ENCODE peak calls at places on chromosomes 1 and 21, in five cellular contexts. G, X, Z, H and K are unnamed samples.

GRCh38 chr1:172827301-172827700 is 168.4 kb downstream of the FASLG start:
- DNase-seq in G (no peak), X (no peak), Z (no peak), H (no peak), K (no peak)

GRCh38 chr1:9917901-9918300 is 7.8 kb upstream of the CTNNBIP1 start:
- DNase-seq in G (no peak), X (no peak), Z (no peak), H (no peak), K (no peak)

GRCh38 chr1:155989992-155990325 is 11.6 kb upstream of the ARHGEF2 start:
- DNase-seq in G (no peak), X (no peak), Z (no peak), H (no peak), K (no peak)

GRCh38 chr21:38297193-38297592 is 40.4 kb downstream of the KCNJ15 start:
- DNase-seq in G (no peak), X (peak), Z (no peak), H (peak), K (no peak)

GRCh38 chr1:119871881-119872280 is 24.4 kb downstream of the ADAM30 start:
- DNase-seq in G (no peak), X (peak), Z (peak), H (no peak), K (no peak)

GRCh38 chr1:202349263-202349928 is 897 bp downstream of the PPP1R12B start:
- DNase-seq in G (peak), X (peak), Z (peak), H (peak), K (peak)

GRCh38 chr1:184840596-184840995 is 85.9 kb upstream of the EDEM3 start:
- DNase-seq in G (no peak), X (no peak), Z (no peak), H (no peak), K (no peak)

GRCh38 chr1:207948536-207949250 is 37.8 kb upstream of the CD34 start:
- DNase-seq in G (no peak), X (peak), Z (no peak), H (no peak), K (no peak)

GRCh38 chr1:37034301-37035013 is at the start of gene GRIK3:
- DNase-seq in G (no peak), X (peak), Z (no peak), H (peak), K (peak)

GRCh38 chr1:62241357-62242131 is 46.9 kb downstream of the L1TD1 start:
- DNase-seq in G (no peak), X (no peak), Z (peak), H (no peak), K (no peak)

GRCh38 chr1:78277253-78277652 is 213.5 kb upstream of the PTGFR start:
- DNase-seq in G (peak), X (peak), Z (peak), H (no peak), K (no peak)

GRCh38 chr1:163046071-163046470 is 23.1 kb upstream of the RGS4 start:
- DNase-seq in G (no peak), X (peak), Z (peak), H (no peak), K (no peak)

GRCh38 chr21:30256100-30256499 is 26.6 kb downstream of the KRTAP24-1 start:
- DNase-seq in G (no peak), X (no peak), Z (peak), H (no peak), K (no peak)

GRCh38 chr1:223748405-223748772 is 36.0 kb downstream of the CAPN2 start:
- DNase-seq in G (no peak), X (peak), Z (peak), H (peak), K (no peak)

GRCh38 chr1:187641463-187641862 is 812.7 kb downstream of the PLA2G4A start:
- DNase-seq in G (no peak), X (no peak), Z (no peak), H (peak), K (no peak)

GRCh38 chr21:45482899-45483821 is 59.1 kb downstream of the SLC19A1 start:
- DNase-seq in G (no peak), X (no peak), Z (no peak), H (no peak), K (no peak)

GRCh38 chr21:43958364-43959158 is 53.5 kb upstream of the TRAPPC10 start:
- DNase-seq in G (no peak), X (no peak), Z (no peak), H (no peak), K (no peak)

GRCh38 chr21:31909153-31909771 is 36.4 kb downstream of the HUNK start:
- DNase-seq in G (no peak), X (peak), Z (no peak), H (peak), K (no peak)

GRCh38 chr1:157652859-157653493 is 47.6 kb downstream of the FCRL3 start:
- DNase-seq in G (peak), X (no peak), Z (no peak), H (no peak), K (peak)

GRCh38 chr21:39837861-39838359 is 29.3 kb upstream of the PCP4 start:
- DNase-seq in G (no peak), X (no peak), Z (no peak), H (peak), K (no peak)

GRCh38 chr21:26443291-26443690 is 129.8 kb downstream of the CYYR1 start:
- DNase-seq in G (no peak), X (no peak), Z (peak), H (no peak), K (no peak)

GRCh38 chr21:26443867-26444266 is 129.2 kb downstream of the CYYR1 start:
- DNase-seq in G (no peak), X (peak), Z (peak), H (no peak), K (no peak)

GRCh38 chr21:26445440-26445839 is 127.6 kb downstream of the CYYR1 start:
- DNase-seq in G (no peak), X (peak), Z (no peak), H (no peak), K (no peak)

GRCh38 chr21:26447932-26448331 is 125.2 kb downstream of the CYYR1 start:
- DNase-seq in G (no peak), X (no peak), Z (no peak), H (no peak), K (no peak)

DNA sequence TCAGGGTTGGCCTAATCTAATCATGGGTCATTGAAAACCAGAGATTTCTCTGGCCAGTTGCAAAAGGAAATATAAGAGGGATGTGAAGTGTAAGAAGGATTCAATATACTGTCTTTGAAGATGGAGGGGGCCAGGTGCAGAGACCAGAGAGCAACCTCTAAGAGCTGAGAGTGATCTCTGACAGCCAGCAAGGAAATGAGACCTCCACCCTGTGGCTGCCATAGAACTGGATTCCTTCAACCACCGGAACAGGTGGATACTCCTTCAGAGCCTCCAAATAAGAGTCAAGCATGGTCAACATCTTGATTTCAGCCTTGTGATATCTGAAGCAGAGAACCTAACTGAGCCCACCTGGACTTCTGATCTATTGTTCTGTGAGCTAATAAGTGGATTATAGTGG is 128.4 kb downstream of the CYYR1 start:
- DNase-seq in G (no peak), X (no peak), Z (no peak), H (no peak), K (no peak)
- TF ChIP-seq EZH2phosphoT487 in G (no peak), X (no peak), Z (no peak), H (no peak), K (no peak)

GRCh38 chr1:217090073-217090911 is 367.1 kb upstream of the ESRRG start:
- DNase-seq in G (peak), X (no peak), Z (peak), H (no peak), K (no peak)

GRCh38 chr1:217091601-217092000 is 368.4 kb upstream of the ESRRG start:
- DNase-seq in G (no peak), X (no peak), Z (no peak), H (no peak), K (no peak)

GRCh38 chr1:217087981-217088380 is 364.8 kb upstream of the ESRRG start:
- DNase-seq in G (no peak), X (no peak), Z (no peak), H (no peak), K (no peak)

GRCh38 chr1:217088521-217089221 is 365.4 kb upstream of the ESRRG start:
- DNase-seq in G (no peak), X (no peak), Z (no peak), H (no peak), K (no peak)

DNA sequence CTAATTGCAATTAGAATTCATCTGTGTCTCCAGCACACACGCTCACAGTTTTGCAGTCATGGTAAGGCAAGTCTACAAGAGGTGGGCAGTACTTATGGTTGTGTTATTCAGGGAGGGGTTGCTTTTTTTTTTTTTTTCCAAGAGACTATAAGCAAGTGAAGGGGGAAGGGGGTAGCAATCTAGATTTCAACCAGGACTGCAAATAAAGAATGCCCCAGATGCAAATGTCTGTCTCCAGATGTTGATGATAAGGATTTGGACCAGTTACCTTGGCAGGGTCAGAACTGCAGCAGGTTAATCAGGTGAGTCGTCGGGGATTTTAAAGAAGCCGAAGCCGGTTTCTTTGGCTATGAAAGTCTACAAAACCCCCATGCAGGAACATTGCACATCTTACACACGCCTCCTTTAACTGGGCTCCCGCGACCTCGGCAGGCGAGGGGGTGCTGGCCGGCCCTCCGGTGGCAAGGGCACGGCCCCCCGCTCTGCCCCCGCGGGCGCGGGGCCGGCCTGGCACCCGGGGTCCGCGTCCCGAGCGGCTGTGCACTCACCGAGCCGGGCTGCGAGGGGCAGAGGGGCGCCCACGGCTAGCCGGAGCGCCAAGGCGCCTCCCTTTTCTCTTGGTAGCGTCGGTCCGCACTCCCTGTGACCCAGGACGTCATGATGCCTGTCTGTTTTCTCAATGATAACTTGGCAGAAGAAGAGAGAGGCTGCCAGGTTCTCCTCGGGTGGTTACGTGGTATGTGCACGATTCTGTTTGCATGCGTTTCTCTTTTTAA is 366.2 kb upstream of the ESRRG start:
- DNase-seq in G (peak), X (peak), Z (peak), H (peak), K (no peak)
- H3K4me3 ChIP-seq in G (peak), X (peak), Z (peak), H (peak), K (no peak)

GRCh38 chr1:30194741-30195423 is 528.5 kb downstream of the MATN1 start:
- DNase-seq in G (no peak), X (no peak), Z (no peak), H (no peak), K (no peak)

GRCh38 chr1:30196457-30196856 is 526.9 kb downstream of the MATN1 start:
- DNase-seq in G (no peak), X (no peak), Z (no peak), H (no peak), K (no peak)

GRCh38 chr1:30194046-30194619 is 529.3 kb downstream of the MATN1 start:
- DNase-seq in G (no peak), X (no peak), Z (no peak), H (no peak), K (no peak)

GRCh38 chr1:30196872-30197615 is 526.3 kb downstream of the MATN1 start:
- DNase-seq in G (no peak), X (peak), Z (no peak), H (no peak), K (no peak)

GRCh38 chr1:30195424-30196134 is 527.8 kb downstream of the MATN1 start:
- DNase-seq in G (no peak), X (no peak), Z (no peak), H (no peak), K (no peak)
- H3K27ac ChIP-seq in G (no peak), X (no peak), Z (no peak), H (no peak), K (no peak)

GRCh38 chr1:23118957-23119792 is 49.5 kb downstream of the LUZP1 start:
- DNase-seq in G (peak), X (peak), Z (no peak), H (no peak), K (no peak)
- TF ChIP-seq EZH2phosphoT487 in G (no peak), X (no peak), Z (no peak), H (no peak), K (no peak)

GRCh38 chr1:43708006-43708412 is 673 bp downstream of the ST3GAL3 start:
- DNase-seq in G (no peak), X (peak), Z (peak), H (no peak), K (no peak)

GRCh38 chr1:43716559-43717281 is 9.4 kb downstream of the ST3GAL3 start:
- DNase-seq in G (no peak), X (no peak), Z (no peak), H (no peak), K (no peak)

GRCh38 chr1:43711049-43711448 is 3.7 kb downstream of the ST3GAL3 start:
- DNase-seq in G (no peak), X (peak), Z (peak), H (no peak), K (no peak)

GRCh38 chr1:43707191-43708005 is at the start of gene ST3GAL3:
- DNase-seq in G (peak), X (peak), Z (peak), H (peak), K (peak)

DNA sequence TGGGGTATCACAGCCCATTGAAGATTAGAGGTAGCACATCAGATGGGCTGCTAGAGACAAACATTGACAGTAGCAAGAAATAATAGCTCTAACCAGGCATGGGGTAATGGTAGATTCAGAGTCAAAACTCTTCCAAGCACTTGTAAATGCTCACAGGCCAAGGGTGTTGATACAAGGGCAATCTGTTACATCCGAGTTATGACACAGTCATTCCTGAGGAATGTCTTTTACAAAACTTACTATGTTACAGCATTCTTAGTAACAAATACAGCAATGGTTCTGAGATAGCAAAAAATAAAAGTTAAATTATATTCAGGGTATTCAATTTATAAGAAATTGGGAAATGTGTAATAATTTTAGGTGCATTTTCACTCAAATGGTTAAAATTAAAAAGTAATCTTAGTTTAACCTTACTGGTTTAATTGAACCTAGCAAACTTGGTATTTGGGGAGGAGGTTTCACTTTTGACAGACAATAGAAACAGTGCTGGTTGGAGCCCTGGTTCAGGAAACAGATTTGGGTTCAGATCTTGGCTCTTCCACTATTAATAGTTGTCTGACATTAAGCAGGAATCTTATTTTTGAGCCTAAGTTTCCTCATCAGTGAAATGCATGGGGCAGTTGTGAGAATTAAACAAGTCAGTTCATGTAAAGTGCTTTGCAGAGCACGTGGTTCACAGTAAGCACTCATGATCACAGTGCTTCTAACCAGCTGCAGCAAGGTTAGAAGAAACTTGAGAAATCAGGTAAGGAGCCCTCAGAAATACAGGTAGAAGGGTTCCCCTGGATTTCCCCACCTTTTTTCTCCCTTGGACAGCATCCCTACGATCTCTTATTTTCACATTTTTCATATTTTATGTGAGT is 4.4 kb downstream of the ST3GAL3 start:
- DNase-seq in G (peak), X (peak), Z (peak), H (no peak), K (no peak)
- H3K4me3 ChIP-seq in G (peak), X (peak), Z (no peak), H (no peak), K (no peak)

DNA sequence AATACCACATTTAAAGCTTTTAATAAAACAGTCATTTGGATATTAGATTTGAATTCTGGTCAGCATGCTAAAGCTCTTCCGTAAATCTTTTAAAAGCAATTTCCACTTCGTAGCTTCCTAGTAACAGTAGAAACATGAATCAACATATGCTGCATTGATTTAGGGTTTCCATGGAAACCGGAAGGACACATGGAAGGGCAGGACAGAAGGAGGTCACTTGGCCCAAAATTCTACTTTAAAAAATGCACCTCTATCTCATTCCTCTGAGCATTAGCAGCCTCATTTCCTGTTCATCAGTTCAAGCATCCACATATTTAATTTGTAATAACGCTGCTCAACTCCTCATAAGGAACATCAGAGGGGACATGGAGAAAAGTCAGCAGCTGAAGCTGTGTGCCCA is 8.1 kb downstream of the RGS8 start:
- DNase-seq in G (no peak), X (no peak), Z (no peak), H (no peak), K (no peak)
- H3K27ac ChIP-seq in G (no peak), X (no peak), Z (no peak), H (no peak), K (peak)